ENCODE peak calls at places on chromosomes 16 and 17, in nine cellular contexts. B is cardiac fibroblast, K is OCI-LY7, H is cardiac muscle cell, A is endothelial cell of umbilical vein, I is WERI-Rb-1, N is IMR-90, S is ovary, L is epithelial cell of proximal tubule. Y is an unnamed sample.

GRCh38 chr16:51357839-51358238 is 206.8 kb upstream of the SALL1 start:
- DNase-seq in B (no peak), K (no peak), H (no peak), A (no peak), I (no peak), N (no peak), S (no peak), L (no peak), Y (no peak)

GRCh38 chr17:57898487-57899311 is 48.9 kb upstream of the MRPS23 start:
- DNase-seq in B (peak), K (no peak), H (peak), A (no peak), I (peak), N (peak), S (no peak), L (no peak), Y (peak)

GRCh38 chr16:75580-76501 is 2.2 kb upstream of the MPG start:
- DNase-seq in B (peak), K (peak), H (no peak), A (peak), I (peak), N (peak), S (peak), L (no peak), Y (no peak)

GRCh38 chr17:1597861-1598342 is 30.7 kb downstream of the SLC43A2 start:
- DNase-seq in B (no peak), K (no peak), H (no peak), A (no peak), I (no peak), N (no peak), S (no peak), L (no peak), Y (no peak)

GRCh38 chr17:35879748-35880654 is at the start of gene CCL5:
- DNase-seq in B (peak), K (peak), H (no peak), A (no peak), I (no peak), N (peak), S (no peak), L (no peak), Y (no peak)

GRCh38 chr16:67922221-67922620 is 9.4 kb downstream of the CTRL start:
- DNase-seq in B (no peak), K (no peak), H (no peak), A (no peak), I (no peak), N (peak), S (no peak), L (no peak), Y (no peak)

GRCh38 chr16:57945740-57946138 is 25.2 kb downstream of the CNGB1 start:
- DNase-seq in B (peak), K (no peak), H (no peak), A (no peak), I (no peak), N (no peak), S (no peak), L (no peak), Y (no peak)

GRCh38 chr16:27779719-27780161 is 229.8 kb downstream of the KATNIP start:
- DNase-seq in B (peak), K (peak), H (peak), A (no peak), I (no peak), N (peak), S (peak), L (no peak), Y (peak)

GRCh38 chr16:57512296-57513001 is 23.9 kb downstream of the CCDC102A start:
- DNase-seq in B (no peak), K (no peak), H (no peak), A (no peak), I (peak), N (no peak), S (no peak), L (no peak), Y (no peak)

GRCh38 chr17:67733371-67733770 is 15.6 kb downstream of the NOL11 start:
- DNase-seq in B (no peak), K (no peak), H (no peak), A (no peak), I (no peak), N (no peak), S (no peak), L (no peak), Y (no peak)

GRCh38 chr16:85757341-85757822 is 6.5 kb upstream of the C16orf74 start:
- DNase-seq in B (peak), K (peak), H (no peak), A (no peak), I (no peak), N (peak), S (no peak), L (no peak), Y (no peak)

GRCh38 chr17:57732062-57732461 is 13.0 kb downstream of the CCDC182 start:
- DNase-seq in B (no peak), K (no peak), H (no peak), A (no peak), I (no peak), N (no peak), S (peak), L (no peak), Y (no peak)

GRCh38 chr16:87375426-87376135 is 8.0 kb downstream of the FBXO31 start:
- DNase-seq in B (peak), K (no peak), H (no peak), A (peak), I (no peak), N (peak), S (no peak), L (no peak), Y (no peak)

GRCh38 chr17:55513885-55514590 is 2.8 kb upstream of the SMIM36 start:
- DNase-seq in B (peak), K (peak), H (peak), A (peak), I (peak), N (peak), S (peak), L (no peak), Y (peak)

GRCh38 chr16:80719573-80719972 is 84.8 kb downstream of the CDYL2 start:
- DNase-seq in B (no peak), K (peak), H (no peak), A (no peak), I (no peak), N (no peak), S (no peak), L (no peak), Y (no peak)

GRCh38 chr16:29898786-29899515 is 399 bp downstream of the SEZ6L2 start:
- DNase-seq in B (no peak), K (no peak), H (no peak), A (no peak), I (peak), N (no peak), S (no peak), L (no peak), Y (peak)

GRCh38 chr16:19166500-19166899 is 1.5 kb upstream of the SYT17 start:
- DNase-seq in B (no peak), K (no peak), H (no peak), A (no peak), I (peak), N (no peak), S (no peak), L (no peak), Y (no peak)

GRCh38 chr17:80832266-80832676 is 159.4 kb upstream of the CHMP6 start:
- DNase-seq in B (peak), K (no peak), H (peak), A (peak), I (peak), N (peak), S (peak), L (no peak), Y (no peak)

GRCh38 chr17:13634001-13634400 is 32.3 kb upstream of the HS3ST3A1 start:
- DNase-seq in B (no peak), K (no peak), H (no peak), A (no peak), I (no peak), N (peak), S (no peak), L (no peak), Y (no peak)

GRCh38 chr16:71746442-71747046 is 22.0 kb upstream of the PHLPP2 start:
- DNase-seq in B (peak), K (peak), H (peak), A (peak), I (no peak), N (peak), S (no peak), L (no peak), Y (no peak)

GRCh38 chr17:13943859-13944258 is 125.4 kb upstream of the COX10 start:
- DNase-seq in B (no peak), K (no peak), H (no peak), A (no peak), I (no peak), N (no peak), S (no peak), L (no peak), Y (no peak)

GRCh38 chr16:24124291-24124690 is 131.8 kb upstream of the CACNG3 start:
- DNase-seq in B (no peak), K (no peak), H (no peak), A (no peak), I (peak), N (no peak), S (no peak), L (no peak), Y (no peak)

GRCh38 chr16:30658731-30659506 is 688 bp downstream of the FBRS start:
- DNase-seq in B (peak), K (peak), H (peak), A (no peak), I (no peak), N (peak), S (peak), L (peak), Y (peak)

GRCh38 chr16:22141746-22142145 is 20.6 kb upstream of the SDR42E2 start:
- DNase-seq in B (peak), K (peak), H (no peak), A (peak), I (peak), N (peak), S (no peak), L (no peak), Y (peak)

GRCh38 chr17:65656390-65657250 is 95.2 kb upstream of the AXIN2 start:
- DNase-seq in B (peak), K (no peak), H (no peak), A (no peak), I (no peak), N (peak), S (no peak), L (no peak), Y (no peak)

GRCh38 chr17:40068917-40069750 is 6.4 kb downstream of the THRA start:
- DNase-seq in B (peak), K (peak), H (peak), A (peak), I (peak), N (peak), S (peak), L (no peak), Y (peak)

GRCh38 chr16:62821771-62822170 is 785.5 kb upstream of the CDH8 start:
- DNase-seq in B (no peak), K (no peak), H (no peak), A (no peak), I (no peak), N (no peak), S (no peak), L (no peak), Y (no peak)

GRCh38 chr17:76266244-76266938 is 1.2 kb downstream of the UBALD2 start:
- DNase-seq in B (peak), K (peak), H (no peak), A (peak), I (no peak), N (peak), S (no peak), L (no peak), Y (no peak)

GRCh38 chr17:835263-835662 is 53.1 kb downstream of the MRM3 start:
- DNase-seq in B (peak), K (no peak), H (peak), A (peak), I (no peak), N (peak), S (no peak), L (peak), Y (no peak)

GRCh38 chr16:81697321-81697885 is 81.7 kb upstream of the PLCG2 start:
- DNase-seq in B (peak), K (peak), H (peak), A (peak), I (peak), N (peak), S (no peak), L (no peak), Y (no peak)

GRCh38 chr16:50667497-50668367 is 13.4 kb downstream of the SNX20 start:
- DNase-seq in B (no peak), K (no peak), H (peak), A (no peak), I (no peak), N (no peak), S (no peak), L (no peak), Y (no peak)

GRCh38 chr17:80204626-80205468 is 15.3 kb downstream of the SGSH start:
- DNase-seq in B (no peak), K (no peak), H (no peak), A (no peak), I (no peak), N (no peak), S (no peak), L (no peak), Y (no peak)

GRCh38 chr17:82696916-82697807 is 1.3 kb downstream of the RAB40B start:
- DNase-seq in B (no peak), K (no peak), H (no peak), A (no peak), I (no peak), N (no peak), S (no peak), L (no peak), Y (peak)

GRCh38 chr17:63435681-63436522 is 10.2 kb downstream of the CYB561 start:
- DNase-seq in B (no peak), K (peak), H (no peak), A (no peak), I (no peak), N (no peak), S (no peak), L (no peak), Y (no peak)

GRCh38 chr17:63434951-63435571 is 11.0 kb downstream of the CYB561 start:
- DNase-seq in B (peak), K (no peak), H (no peak), A (peak), I (no peak), N (peak), S (no peak), L (no peak), Y (no peak)

GRCh38 chr17:63437287-63438091 is 8.6 kb downstream of the CYB561 start:
- DNase-seq in B (no peak), K (no peak), H (no peak), A (no peak), I (no peak), N (no peak), S (no peak), L (no peak), Y (no peak)

GRCh38 chr17:63438092-63439051 is 7.7 kb downstream of the CYB561 start:
- DNase-seq in B (no peak), K (no peak), H (no peak), A (no peak), I (no peak), N (no peak), S (no peak), L (no peak), Y (no peak)

GRCh38 chr17:63436523-63437110 is 9.5 kb downstream of the CYB561 start:
- DNase-seq in B (no peak), K (no peak), H (no peak), A (peak), I (peak), N (no peak), S (no peak), L (no peak), Y (no peak)
- TF ChIP-seq CTCF in B (no peak), K (peak), H (peak), A (peak), I (peak), N (no peak), S (no peak), L (peak), Y (no peak)

DNA sequence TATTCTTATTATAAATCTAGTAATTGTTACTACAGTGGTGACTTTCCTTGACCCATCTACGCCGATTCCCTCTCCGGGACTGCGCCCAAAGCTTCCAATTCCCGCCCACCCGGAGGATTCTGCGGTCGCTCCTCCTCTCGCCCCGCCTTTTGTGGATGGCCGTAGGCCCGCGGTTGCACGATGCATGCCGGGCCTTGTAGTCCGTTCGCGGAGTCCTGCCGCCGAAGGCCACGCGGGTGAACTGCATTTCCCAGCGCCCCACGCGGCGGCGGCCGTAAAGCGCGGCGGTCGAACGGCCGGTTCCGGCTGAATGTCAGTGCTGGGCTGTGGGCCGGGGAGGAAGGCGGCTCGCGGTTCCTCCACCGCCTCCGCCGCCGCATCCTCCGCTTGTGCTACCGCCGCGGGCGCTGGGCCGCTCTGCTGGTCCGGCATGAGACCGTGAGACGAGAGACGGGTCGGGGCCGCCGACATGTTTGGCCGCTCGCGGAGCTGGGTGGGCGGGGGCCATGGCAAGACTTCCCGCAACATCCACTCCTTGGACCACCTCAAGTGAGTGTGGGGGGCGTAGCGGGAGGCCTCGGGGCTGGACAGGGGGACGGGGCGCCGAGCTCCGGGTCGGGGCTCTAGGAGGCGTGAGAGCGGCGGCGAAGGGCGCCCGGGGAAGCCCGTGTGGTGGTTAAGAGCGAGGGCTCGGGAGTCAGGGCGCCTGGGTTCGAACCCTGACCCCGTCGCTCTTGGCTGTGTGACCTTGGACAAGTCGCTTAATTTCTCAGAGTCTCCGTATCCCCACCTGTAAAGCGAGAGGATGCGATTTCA is at the start of gene CLEC16A:
- DNase-seq in B (peak), K (peak), H (peak), A (peak), I (peak), N (peak), S (peak), L (peak), Y (peak)
- TF ChIP-seq CTCF in B (no peak), K (no peak), H (no peak), A (no peak), I (no peak), N (no peak), S (peak), L (no peak), Y (peak)

GRCh38 chr17:32361270-32361669 is 11.3 kb downstream of the ZNF207 start:
- DNase-seq in B (no peak), K (no peak), H (no peak), A (no peak), I (no peak), N (no peak), S (no peak), L (no peak), Y (no peak)
- TF ChIP-seq CTCF in B (no peak), K (no peak), H (no peak), A (no peak), I (no peak), N (no peak), S (no peak), L (no peak), Y (no peak)

DNA sequence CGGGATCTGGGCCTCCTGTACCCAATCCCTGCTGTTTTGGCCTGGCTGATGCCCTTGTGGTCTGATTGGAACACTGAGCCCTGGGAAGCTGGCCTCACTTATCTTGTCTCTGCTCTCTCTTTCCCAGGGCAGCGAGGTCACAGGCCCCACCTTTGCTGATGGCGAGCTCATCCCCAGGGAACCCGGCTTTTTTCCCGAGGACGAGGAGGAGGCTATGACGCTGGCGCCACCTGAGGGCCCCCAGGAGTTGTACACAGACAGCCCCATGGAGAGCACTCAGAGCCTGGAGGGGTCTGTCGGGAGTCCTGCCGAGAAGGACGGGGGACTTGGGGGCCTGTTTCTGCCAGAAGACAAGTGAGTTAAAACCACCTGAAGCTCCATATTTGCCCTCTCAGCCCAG is 126.0 kb downstream of the RAB11FIP4 start:
- DNase-seq in B (no peak), K (no peak), H (peak), A (no peak), I (peak), N (no peak), S (no peak), L (no peak), Y (peak)
- TF ChIP-seq CTCF in B (no peak), K (peak), H (peak), A (peak), I (peak), N (peak), S (no peak), L (peak), Y (no peak)

GRCh38 chr17:9124554-9124935 is 103.2 kb downstream of the NTN1 start:
- DNase-seq in B (no peak), K (no peak), H (no peak), A (no peak), I (no peak), N (no peak), S (no peak), L (no peak), Y (no peak)

GRCh38 chr17:9116861-9117568 is 95.7 kb downstream of the NTN1 start:
- DNase-seq in B (no peak), K (no peak), H (no peak), A (no peak), I (no peak), N (no peak), S (no peak), L (no peak), Y (no peak)

GRCh38 chr17:9123594-9124553 is 102.6 kb downstream of the NTN1 start:
- DNase-seq in B (no peak), K (no peak), H (no peak), A (no peak), I (no peak), N (no peak), S (no peak), L (no peak), Y (no peak)

GRCh38 chr17:9121186-9121820 is 100.0 kb downstream of the NTN1 start:
- DNase-seq in B (no peak), K (no peak), H (no peak), A (no peak), I (no peak), N (no peak), S (no peak), L (no peak), Y (no peak)

DNA sequence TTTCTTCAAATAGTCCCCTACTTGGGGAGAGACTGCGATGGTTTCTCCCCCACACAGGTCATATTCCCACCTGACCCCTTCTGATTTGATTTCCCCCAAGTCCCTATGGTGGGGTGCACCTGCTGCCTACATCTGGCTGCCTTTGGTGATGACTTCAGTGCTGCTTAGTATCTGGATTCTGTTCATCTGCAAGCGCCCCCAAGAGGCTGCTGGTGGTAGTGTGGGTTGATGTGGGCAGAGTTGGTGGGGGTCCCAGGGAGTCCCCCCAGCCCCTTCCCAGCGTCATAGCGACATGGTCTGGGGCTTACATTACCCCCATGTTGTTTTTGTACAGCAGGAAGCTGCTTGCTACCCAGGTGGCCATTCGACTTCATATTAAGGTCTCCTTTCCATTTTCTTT is 99.2 kb downstream of the NTN1 start:
- DNase-seq in B (no peak), K (no peak), H (no peak), A (no peak), I (peak), N (no peak), S (no peak), L (no peak), Y (peak)
- TF ChIP-seq CTCF in B (peak), K (peak), H (peak), A (no peak), I (peak), N (no peak), S (no peak), L (peak), Y (peak)

GRCh38 chr16:11256657-11257130 is 690 bp upstream of the SOCS1 start:
- DNase-seq in B (peak), K (no peak), H (peak), A (no peak), I (peak), N (peak), S (no peak), L (no peak), Y (peak)

GRCh38 chr16:11253995-11254912 is 1.8 kb downstream of the SOCS1 start:
- DNase-seq in B (no peak), K (peak), H (no peak), A (no peak), I (no peak), N (peak), S (no peak), L (no peak), Y (no peak)

GRCh38 chr16:11255737-11256656 is at the start of gene SOCS1:
- DNase-seq in B (peak), K (peak), H (peak), A (peak), I (peak), N (peak), S (peak), L (no peak), Y (peak)

GRCh38 chr16:11253009-11253994 is 2.7 kb downstream of the SOCS1 start:
- DNase-seq in B (peak), K (peak), H (no peak), A (no peak), I (no peak), N (peak), S (no peak), L (no peak), Y (no peak)

GRCh38 chr16:11254913-11255736 is 879 bp downstream of the SOCS1 start:
- DNase-seq in B (peak), K (peak), H (peak), A (peak), I (peak), N (peak), S (peak), L (no peak), Y (peak)
- TF ChIP-seq CTCF in B (no peak), K (no peak), H (peak), A (peak), I (peak), N (no peak), S (no peak), L (no peak), Y (no peak)

GRCh38 chr17:29619251-29619650 is 3.5 kb downstream of the CORO6 start:
- DNase-seq in B (peak), K (peak), H (peak), A (peak), I (no peak), N (peak), S (no peak), L (no peak), Y (no peak)
- TF ChIP-seq CTCF in B (peak), K (peak), H (peak), A (peak), I (peak), N (peak), S (no peak), L (peak), Y (no peak)

Y was measured in glutamatergic neuron.